ENCODE peak calls at places on chromosome 14, in eight cellular contexts. D, S, A, V, N, K, H and O are unnamed samples. For H3K9me3, the result is how much of the 10 kb centered on the place peaks cover.

GRCh38 chr14:53399057-53399456 is 245.9 kb upstream of the DDHD1 start:
- DNase-seq in D (no peak), S (no peak), A (no peak), V (no peak), N (no peak), K (no peak), H (no peak), O (peak)

GRCh38 chr14:68815288-68816182 is 22.7 kb upstream of the ZFP36L1 start:
- DNase-seq in D (no peak), S (no peak), A (no peak), V (no peak), N (no peak), K (no peak), H (no peak), O (no peak)

GRCh38 chr14:104135904-104136471 is 2.4 kb upstream of the KIF26A start:
- DNase-seq in D (peak), S (peak), A (peak), V (no peak), N (no peak), K (no peak), H (no peak), O (no peak)

GRCh38 chr14:28101992-28102391 is 664.6 kb upstream of the FOXG1 start:
- DNase-seq in D (peak), S (no peak), A (no peak), V (no peak), N (no peak), K (no peak), H (no peak), O (no peak)

GRCh38 chr14:25431211-25432076 is 381.5 kb upstream of the STXBP6 start:
- DNase-seq in D (peak), S (no peak), A (no peak), V (peak), N (no peak), K (no peak), H (no peak), O (peak)

GRCh38 chr14:88030892-88031291 is 26.0 kb downstream of the GPR65 start:
- DNase-seq in D (no peak), S (no peak), A (no peak), V (no peak), N (no peak), K (no peak), H (no peak), O (no peak)

GRCh38 chr14:84575681-84576080 is 954.3 kb upstream of the FLRT2 start:
- DNase-seq in D (no peak), S (no peak), A (no peak), V (no peak), N (no peak), K (no peak), H (no peak), O (no peak)

GRCh38 chr14:28142400-28143015 is 624.1 kb upstream of the FOXG1 start:
- DNase-seq in D (peak), S (no peak), A (no peak), V (peak), N (no peak), K (no peak), H (no peak), O (peak)

GRCh38 chr14:74519316-74520074 is 25.9 kb downstream of the ISCA2 start:
- DNase-seq in D (no peak), S (peak), A (peak), V (no peak), N (no peak), K (no peak), H (no peak), O (no peak)

GRCh38 chr14:74018029-74018703 is 922 bp downstream of the ENTPD5 start:
- DNase-seq in D (no peak), S (no peak), A (no peak), V (no peak), N (no peak), K (no peak), H (no peak), O (no peak)

GRCh38 chr14:26709019-26709418 is 111.2 kb upstream of the NOVA1 start:
- DNase-seq in D (no peak), S (no peak), A (no peak), V (no peak), N (no peak), K (no peak), H (no peak), O (no peak)

GRCh38 chr14:72998252-72998903 is 28.5 kb downstream of the ZFYVE1 start:
- DNase-seq in D (no peak), S (no peak), A (no peak), V (peak), N (no peak), K (no peak), H (no peak), O (no peak)

GRCh38 chr14:56027916-56028637 is 90.1 kb upstream of the PELI2 start:
- DNase-seq in D (no peak), S (no peak), A (no peak), V (no peak), N (no peak), K (no peak), H (no peak), O (no peak)

GRCh38 chr14:72824051-72824450 is 69.8 kb downstream of the DPF3 start:
- DNase-seq in D (no peak), S (no peak), A (no peak), V (no peak), N (no peak), K (no peak), H (no peak), O (no peak)

GRCh38 chr14:23056257-23056955 is 914 bp downstream of the CDH24 start:
- DNase-seq in D (peak), S (peak), A (peak), V (peak), N (no peak), K (no peak), H (peak), O (peak)

GRCh38 chr14:103014466-103015319 is 42.7 kb downstream of the CDC42BPB start:
- DNase-seq in D (no peak), S (no peak), A (no peak), V (no peak), N (no peak), K (no peak), H (no peak), O (no peak)

GRCh38 chr14:58238252-58239247 is 6.1 kb upstream of the PSMA3 start:
- DNase-seq in D (peak), S (peak), A (no peak), V (peak), N (no peak), K (no peak), H (no peak), O (peak)

GRCh38 chr14:51087024-51087423 is 7.9 kb downstream of the TRIM9 start:
- DNase-seq in D (no peak), S (no peak), A (no peak), V (peak), N (no peak), K (no peak), H (no peak), O (peak)

GRCh38 chr14:102630405-102630804 is 38.0 kb downstream of the RCOR1 start:
- DNase-seq in D (peak), S (no peak), A (no peak), V (no peak), N (no peak), K (no peak), H (no peak), O (peak)

GRCh38 chr14:66638688-66639087 is 130.7 kb downstream of the GPHN start:
- DNase-seq in D (no peak), S (no peak), A (no peak), V (no peak), N (no peak), K (no peak), H (no peak), O (no peak)

GRCh38 chr14:94337274-94337673 is 14.1 kb upstream of the SERPINA6 start:
- DNase-seq in D (no peak), S (no peak), A (no peak), V (no peak), N (no peak), K (no peak), H (no peak), O (no peak)

GRCh38 chr14:69013943-69014782 is 35.1 kb upstream of the ACTN1 start:
- DNase-seq in D (peak), S (no peak), A (peak), V (peak), N (no peak), K (no peak), H (peak), O (peak)

GRCh38 chr14:91388551-91388975 is 29.1 kb downstream of the CCDC88C start:
- DNase-seq in D (no peak), S (no peak), A (no peak), V (no peak), N (no peak), K (no peak), H (no peak), O (no peak)

GRCh38 chr14:55212611-55213010 is 21.2 kb upstream of the DLGAP5 start:
- DNase-seq in D (no peak), S (no peak), A (no peak), V (no peak), N (no peak), K (no peak), H (no peak), O (no peak)

GRCh38 chr14:99284254-99285004 is 12.4 kb upstream of the BCL11B start:
- DNase-seq in D (no peak), S (no peak), A (no peak), V (no peak), N (no peak), K (no peak), H (no peak), O (no peak)

GRCh38 chr14:94320243-94320642 is 2.9 kb downstream of the SERPINA6 start:
- DNase-seq in D (no peak), S (no peak), A (no peak), V (peak), N (no peak), K (no peak), H (no peak), O (peak)

GRCh38 chr14:105375635-105376057 is 22.7 kb upstream of the TEX22 start:
- DNase-seq in D (no peak), S (no peak), A (no peak), V (no peak), N (no peak), K (no peak), H (no peak), O (no peak)

GRCh38 chr14:105378199-105378598 is 20.1 kb upstream of the TEX22 start:
- DNase-seq in D (no peak), S (no peak), A (no peak), V (no peak), N (no peak), K (no peak), H (no peak), O (no peak)

GRCh38 chr14:105378873-105379685 is 19.3 kb upstream of the TEX22 start:
- DNase-seq in D (no peak), S (no peak), A (no peak), V (no peak), N (no peak), K (no peak), H (no peak), O (no peak)

GRCh38 chr14:105377555-105378182 is 20.7 kb upstream of the TEX22 start:
- DNase-seq in D (no peak), S (no peak), A (no peak), V (no peak), N (no peak), K (no peak), H (no peak), O (no peak)

DNA sequence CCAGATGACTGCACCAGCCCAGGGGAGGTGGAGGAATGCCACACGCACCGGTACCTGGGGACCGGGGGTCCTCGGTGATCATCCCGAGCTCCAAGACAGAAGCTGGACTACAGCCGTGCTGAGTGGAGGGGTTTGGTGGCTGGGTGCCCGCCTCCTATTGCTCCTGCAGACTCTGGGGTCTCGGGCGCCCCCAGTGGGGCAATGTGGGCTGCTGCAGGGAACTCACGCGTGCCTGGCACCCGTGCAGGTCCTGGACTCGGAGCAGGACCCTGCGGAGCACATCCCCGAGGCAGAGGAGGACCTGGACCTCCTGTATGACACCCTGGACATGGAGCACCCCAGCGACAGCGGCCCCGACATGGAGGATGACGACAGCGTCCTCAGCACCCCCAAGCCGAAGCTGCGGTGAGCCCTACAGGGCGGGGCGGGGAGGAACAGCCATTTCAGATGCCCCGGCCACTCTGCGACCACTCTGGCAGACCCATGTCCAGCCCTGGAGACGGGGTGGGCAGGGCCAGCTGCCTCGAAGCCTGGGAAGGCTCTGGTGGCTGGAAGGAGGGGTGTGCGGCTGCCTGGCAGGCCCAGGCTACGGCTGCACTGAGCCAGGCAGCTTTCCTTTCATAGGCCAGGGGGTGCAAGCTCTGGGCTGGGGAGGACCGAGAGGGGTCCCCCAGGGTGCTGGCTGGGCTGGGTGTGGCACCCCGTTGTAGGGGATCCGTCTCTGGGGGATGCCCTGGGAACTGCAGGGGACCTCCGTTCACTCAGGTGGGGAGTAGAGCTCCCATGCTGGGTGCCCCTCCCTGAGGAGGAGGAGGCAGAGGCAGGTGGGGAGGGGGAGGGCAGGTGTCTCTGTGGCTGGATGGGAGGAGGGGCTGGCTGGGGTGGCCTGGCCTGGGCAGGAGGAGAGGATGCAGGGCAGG is 21.6 kb upstream of the TEX22 start:
- DNase-seq in D (no peak), S (no peak), A (no peak), V (no peak), N (no peak), K (no peak), H (no peak), O (no peak)
- TF ChIP-seq CTCF in D (no peak), S (no peak), A (no peak), V (no peak), N (no peak), K (no peak), H (no peak), O (no peak)

GRCh38 chr14:20228681-20229080 is at the start of gene OR11H7:
- DNase-seq in D (no peak), S (no peak), A (no peak), V (no peak), N (no peak), K (no peak), H (no peak), O (no peak)
- H3K9me3 ChIP-seq in D (under half), S (under half), A (under half), V (under half), N (under half), K (under half), H (under half), O (under half)

GRCh38 chr14:100376751-100377171 is 53.6 kb downstream of the SLC25A47 start:
- DNase-seq in D (no peak), S (no peak), A (no peak), V (no peak), N (no peak), K (no peak), H (no peak), O (peak)
- TF ChIP-seq CTCF in D (peak), S (no peak), A (no peak), V (no peak), N (peak), K (no peak), H (no peak), O (no peak)

GRCh38 chr14:33404054-33404453 is 465.4 kb downstream of the NPAS3 start:
- DNase-seq in D (no peak), S (no peak), A (no peak), V (no peak), N (no peak), K (no peak), H (no peak), O (no peak)

GRCh38 chr14:33402604-33403003 is 463.9 kb downstream of the NPAS3 start:
- DNase-seq in D (no peak), S (no peak), A (peak), V (no peak), N (no peak), K (no peak), H (peak), O (no peak)

GRCh38 chr14:33406766-33407165 is 468.1 kb downstream of the NPAS3 start:
- DNase-seq in D (no peak), S (no peak), A (no peak), V (no peak), N (no peak), K (no peak), H (no peak), O (no peak)

GRCh38 chr14:33404964-33405574 is 466.4 kb downstream of the NPAS3 start:
- DNase-seq in D (no peak), S (no peak), A (no peak), V (no peak), N (no peak), K (no peak), H (no peak), O (no peak)

DNA sequence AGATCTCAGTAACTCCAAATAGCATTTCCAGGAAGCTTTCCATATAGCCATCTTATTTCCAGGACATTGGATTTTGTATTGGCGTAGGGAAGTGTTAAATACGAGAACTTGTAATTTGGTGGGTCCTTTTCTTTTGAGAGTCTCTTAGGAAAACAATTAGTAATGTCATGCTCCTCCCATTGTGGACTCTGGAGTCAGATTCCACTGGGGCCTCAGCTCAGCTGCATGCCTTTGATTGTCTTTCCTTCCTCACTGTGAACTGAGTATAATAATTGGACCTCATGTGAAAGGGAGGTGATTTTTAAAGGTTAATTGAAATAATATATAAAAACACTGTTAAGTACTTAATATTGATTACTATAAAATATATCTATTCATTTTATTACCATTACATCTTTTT is 462.6 kb downstream of the NPAS3 start:
- DNase-seq in D (no peak), S (no peak), A (no peak), V (no peak), N (no peak), K (no peak), H (no peak), O (no peak)
- H3K9me3 ChIP-seq in D (under half), S (under half), A (under half), V (under half), N (under half), K (under half), H (under half), O (under half)

GRCh38 chr14:106372870-106373657 is 846.7 kb downstream of the TMEM121 start:
- DNase-seq in D (no peak), S (peak), A (peak), V (peak), N (peak), K (no peak), H (peak), O (peak)
- TF ChIP-seq CTCF in D (no peak), S (no peak), A (peak), V (peak), N (peak), K (peak), H (peak), O (peak)